ENCODE peak calls at places on chromosome 20, in ten cellular contexts. U is activated effector memory CD4-positive, alpha-beta T cell treated with Interleukin-2 at 50 U/mL for 16 hours; K is T-helper 1 cell; X is cardiac muscle cell; W is kidney glomerular epithelial cell; O is pancreas; Q is fibroblast of villous mesenchyme; Z is left ventricle myocardium superior; L is NCI-H748 treated with DMSO at 0.1 percent for 48 hours; Y is progenitor cell of endocrine pancreas. N is an unnamed sample.

GRCh38 chr20:5781798-5782750 is 31.9 kb downstream of the SHLD1 start:
- DNase-seq in U (no peak), K (no peak), X (no peak), W (no peak), O (peak), Q (no peak), Z (no peak), L (no peak), Y (peak), N (no peak)

GRCh38 chr20:61937146-61937962 is 128.3 kb downstream of the TAF4 start:
- DNase-seq in U (no peak), K (no peak), X (no peak), W (no peak), O (peak), Q (no peak), Z (peak), L (no peak), Y (no peak), N (no peak)

GRCh38 chr20:45345104-45345936 is 2.9 kb downstream of the SDC4 start:
- DNase-seq in U (no peak), K (no peak), X (no peak), W (no peak), O (peak), Q (no peak), Z (peak), L (peak), Y (no peak), N (no peak)

GRCh38 chr20:22578221-22579118 is 5.9 kb downstream of the FOXA2 start:
- DNase-seq in U (no peak), K (no peak), X (no peak), W (no peak), O (peak), Q (no peak), Z (no peak), L (no peak), Y (peak), N (peak)

GRCh38 chr20:39019805-39020325 is 57.7 kb downstream of the DHX35 start:
- DNase-seq in U (no peak), K (peak), X (peak), W (no peak), O (no peak), Q (peak), Z (no peak), L (no peak), Y (no peak), N (no peak)

GRCh38 chr20:13800728-13801134 is 15.9 kb downstream of the NDUFAF5 start:
- DNase-seq in U (no peak), K (no peak), X (peak), W (no peak), O (peak), Q (peak), Z (peak), L (no peak), Y (no peak), N (no peak)

GRCh38 chr20:59439243-59439642 is 138.8 kb downstream of the EDN3 start:
- DNase-seq in U (no peak), K (no peak), X (no peak), W (no peak), O (no peak), Q (no peak), Z (no peak), L (no peak), Y (no peak), N (no peak)

GRCh38 chr20:17875106-17875980 is 93.3 kb downstream of the SNX5 start:
- DNase-seq in U (no peak), K (no peak), X (peak), W (peak), O (peak), Q (peak), Z (peak), L (no peak), Y (no peak), N (no peak)

GRCh38 chr20:1734269-1734858 is 76.8 kb upstream of the SIRPG start:
- DNase-seq in U (no peak), K (peak), X (no peak), W (peak), O (no peak), Q (no peak), Z (no peak), L (no peak), Y (no peak), N (no peak)

GRCh38 chr20:36367907-36368306 is 61.8 kb downstream of the DLGAP4 start:
- DNase-seq in U (no peak), K (no peak), X (no peak), W (no peak), O (no peak), Q (no peak), Z (no peak), L (no peak), Y (no peak), N (no peak)

GRCh38 chr20:2654384-2654822 is 2.0 kb downstream of the NOP56 start:
- DNase-seq in U (no peak), K (no peak), X (no peak), W (no peak), O (no peak), Q (no peak), Z (no peak), L (no peak), Y (no peak), N (no peak)

GRCh38 chr20:47620808-47621805 is 119.4 kb downstream of the NCOA3 start:
- DNase-seq in U (no peak), K (peak), X (peak), W (peak), O (no peak), Q (peak), Z (no peak), L (no peak), Y (no peak), N (no peak)

GRCh38 chr20:41135187-41135887 is 2.0 kb upstream of the PLCG1 start:
- DNase-seq in U (peak), K (peak), X (peak), W (peak), O (no peak), Q (no peak), Z (peak), L (peak), Y (peak), N (peak)

GRCh38 chr20:95215-95614 is 7.7 kb downstream of the DEFB125 start:
- DNase-seq in U (no peak), K (no peak), X (no peak), W (no peak), O (no peak), Q (no peak), Z (no peak), L (no peak), Y (no peak), N (no peak)

GRCh38 chr20:24682496-24683090 is 213.2 kb downstream of the SYNDIG1 start:
- DNase-seq in U (no peak), K (no peak), X (no peak), W (no peak), O (no peak), Q (no peak), Z (no peak), L (no peak), Y (no peak), N (no peak)

GRCh38 chr20:58660855-58661254 is 9.8 kb downstream of the STX16 start:
- DNase-seq in U (no peak), K (peak), X (no peak), W (no peak), O (no peak), Q (no peak), Z (no peak), L (no peak), Y (no peak), N (no peak)

GRCh38 chr20:47274449-47275108 is 81.9 kb downstream of the ZMYND8 start:
- DNase-seq in U (no peak), K (peak), X (peak), W (peak), O (no peak), Q (peak), Z (no peak), L (no peak), Y (no peak), N (no peak)

GRCh38 chr20:5996765-5997164 is 46.3 kb downstream of the MCM8 start:
- DNase-seq in U (no peak), K (peak), X (no peak), W (no peak), O (no peak), Q (peak), Z (no peak), L (no peak), Y (no peak), N (no peak)

GRCh38 chr20:54172532-54172855 is 1.3 kb downstream of the CYP24A1 start:
- DNase-seq in U (no peak), K (no peak), X (no peak), W (no peak), O (no peak), Q (no peak), Z (no peak), L (no peak), Y (no peak), N (no peak)

GRCh38 chr20:54680872-54681297 is 205.5 kb downstream of the DOK5 start:
- DNase-seq in U (no peak), K (no peak), X (peak), W (peak), O (peak), Q (peak), Z (no peak), L (peak), Y (no peak), N (peak)

GRCh38 chr20:60006261-60006660 is 48.0 kb downstream of the CDH26 start:
- DNase-seq in U (no peak), K (no peak), X (no peak), W (no peak), O (no peak), Q (no peak), Z (no peak), L (no peak), Y (no peak), N (no peak)

N was measured in endothelial cell.